ENCODE peak calls at places on chromosomes 13 and 19, in four cellular contexts. Q is breast epithelium, G is H9, V is cardiac muscle cell. S is an unnamed sample. For H3K4me1, the result is how much of the 10 kb centered on the place peaks cover.

GRCh38 chr13:106096661-106097092 is 438.8 kb downstream of the EFNB2 start:
- DNase-seq in G (no peak), V (no peak), Q (no peak), S (no peak)

GRCh38 chr19:48965806-48966540 is 864 bp downstream of the FTL start:
- DNase-seq in G (peak), Q (peak), V (peak), S (peak)

GRCh38 chr19:6963937-6964336 is 57.3 kb downstream of the MBD3L2B start:
- DNase-seq in G (no peak), Q (no peak), V (no peak), S (no peak)

GRCh38 chr19:13149628-13150186 is 468 bp downstream of the STX10 start:
- DNase-seq in G (peak), Q (no peak), V (peak), S (peak)

GRCh38 chr19:10747674-10748073 is 29.8 kb downstream of the DNM2 start:
- DNase-seq in G (no peak), Q (no peak), V (no peak), S (no peak)

GRCh38 chr19:54682306-54682705 is 19.5 kb downstream of the LILRB4 start:
- DNase-seq in Q (no peak), G (no peak), V (no peak), S (no peak)

GRCh38 chr13:97912139-97912535 is 41.3 kb upstream of the IPO5 start:
- DNase-seq in Q (no peak), G (no peak), V (no peak), S (no peak)

GRCh38 chr19:47699360-47699917 is 13.8 kb upstream of the EHD2 start:
- DNase-seq in G (peak), V (peak), Q (peak), S (peak)

GRCh38 chr13:42696191-42696590 is 85.2 kb upstream of the FAM216B start:
- DNase-seq in G (no peak), V (no peak), Q (no peak), S (no peak)

GRCh38 chr19:30882411-30883005 is 466.7 kb downstream of the TSHZ3 start:
- DNase-seq in V (no peak), G (peak), Q (no peak), S (no peak)

GRCh38 chr19:45670670-45671453 is 2.8 kb downstream of the GIPR start:
- DNase-seq in V (peak), Q (peak), G (peak), S (peak)

GRCh38 chr13:35876601-35877000 is 254.6 kb downstream of the DCLK1 start:
- DNase-seq in Q (no peak), V (no peak), G (no peak), S (no peak)

GRCh38 chr19:13181747-13182388 is 31.7 kb downstream of the IER2 start:
- DNase-seq in V (peak), Q (peak), G (no peak), S (peak)

GRCh38 chr13:30809787-30810186 is 74.4 kb downstream of the ALOX5AP start:
- DNase-seq in Q (no peak), G (no peak), V (no peak), S (no peak)

GRCh38 chr13:84096221-84096620 is 213.9 kb upstream of the SLITRK1 start:
- DNase-seq in V (no peak), Q (no peak), G (no peak), S (no peak)

GRCh38 chr13:38905081-38905480 is 85.5 kb downstream of the STOML3 start:
- DNase-seq in V (no peak), G (no peak), Q (no peak), S (no peak)

GRCh38 chr13:71149498-71150363 is 717.3 kb downstream of the DACH1 start:
- DNase-seq in G (no peak), V (no peak), Q (no peak), S (no peak)

DNA sequence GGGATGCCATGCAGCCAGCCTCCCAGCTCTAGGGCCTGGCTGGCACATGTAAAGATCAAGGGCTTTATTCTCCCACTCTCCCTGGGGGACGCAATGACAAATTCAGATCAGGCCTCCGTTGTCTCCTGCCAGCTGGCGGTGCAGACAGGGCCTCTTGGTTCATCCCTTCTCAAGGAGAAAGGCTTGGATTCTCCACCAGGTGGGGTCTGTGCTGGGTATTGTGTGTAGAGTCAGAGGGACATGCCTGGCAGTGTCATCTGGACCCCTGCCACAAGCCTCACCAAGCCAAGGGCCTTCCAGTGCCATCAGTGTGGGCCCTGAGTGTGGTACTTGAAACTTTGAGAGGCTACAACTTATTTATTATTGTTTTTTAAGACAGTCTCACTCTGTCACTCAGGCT is 8.4 kb upstream of the PTPRS start:
- DNase-seq in G (no peak), Q (no peak), V (no peak), S (no peak)
- TF ChIP-seq CTCF in G (peak), Q (no peak), V (peak), S (no peak)

GRCh38 chr19:50513746-50514345 is at the start of gene ASPDH:
- DNase-seq in G (no peak), Q (no peak), V (no peak), S (peak)

GRCh38 chr19:50512999-50513745 is 541 bp downstream of the ASPDH start:
- DNase-seq in G (no peak), V (no peak), Q (no peak), S (peak)

GRCh38 chr19:50511069-50511822 is at the start of gene JOSD2:
- DNase-seq in V (peak), G (peak), Q (peak), S (peak)

GRCh38 chr19:50510700-50511068 is 307 bp downstream of the JOSD2 start:
- DNase-seq in Q (no peak), V (no peak), G (no peak), S (no peak)

GRCh38 chr19:50512112-50512998 is 1.4 kb downstream of the ASPDH start:
- DNase-seq in Q (no peak), V (no peak), G (no peak), S (peak)
- H3K4me1 ChIP-seq in Q (under half), V (under half), G (under half), S (under half)

GRCh38 chr19:3466630-3467029 is 13.7 kb downstream of the SMIM24 start:
- DNase-seq in Q (no peak), V (no peak), G (no peak), S (no peak)

GRCh38 chr19:3467437-3468198 is 12.7 kb downstream of the SMIM24 start:
- DNase-seq in V (no peak), G (no peak), Q (no peak), S (no peak)

GRCh38 chr19:3470500-3471128 is 9.7 kb downstream of the SMIM24 start:
- DNase-seq in G (no peak), V (no peak), Q (no peak), S (no peak)

GRCh38 chr19:3469638-3470499 is 10.5 kb downstream of the SMIM24 start:
- DNase-seq in V (no peak), Q (no peak), G (no peak), S (no peak)

DNA sequence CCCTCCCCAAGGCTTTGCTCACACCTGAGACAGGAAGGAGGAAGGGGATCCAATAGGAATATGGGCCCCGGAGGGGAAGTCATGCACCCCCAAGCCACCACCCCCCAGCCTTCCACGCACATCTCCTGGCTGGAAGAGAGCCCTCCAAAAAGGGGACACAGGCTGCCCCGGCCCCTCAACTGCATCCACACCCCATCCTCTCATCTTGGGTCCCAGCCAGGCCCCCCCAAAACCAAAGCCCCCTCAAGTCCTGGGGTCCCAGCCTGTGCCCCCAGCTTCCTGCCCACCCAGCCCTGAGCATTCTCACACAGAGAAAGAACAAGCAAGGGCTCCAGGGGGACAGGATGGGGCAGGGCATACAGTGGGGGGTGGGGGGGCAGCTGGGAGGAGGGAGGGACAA is 12.1 kb downstream of the SMIM24 start:
- DNase-seq in Q (no peak), V (no peak), G (no peak), S (no peak)
- H3K27ac ChIP-seq in Q (no peak), V (no peak), G (no peak), S (no peak)

GRCh38 chr19:38721977-38722773 is 22.1 kb downstream of the CAPN12 start:
- DNase-seq in Q (no peak), G (no peak), V (peak), S (no peak)
- TF ChIP-seq CTCF in Q (no peak), G (no peak), V (no peak), S (no peak)

GRCh38 chr19:18840288-18841260 is 8.8 kb downstream of the UPF1 start:
- DNase-seq in G (no peak), V (no peak), Q (no peak), S (no peak)
- H3K4me1 ChIP-seq in G (under half), V (under half), Q (under half), S (half or more)

GRCh38 chr13:59532405-59532804 is 631.3 kb downstream of the DIAPH3 start:
- DNase-seq in G (no peak), Q (no peak), V (no peak), S (no peak)
- H3K27ac ChIP-seq in G (no peak), Q (no peak), V (peak), S (no peak)

GRCh38 chr13:109074853-109075252 is 445.4 kb downstream of the MYO16 start:
- DNase-seq in Q (no peak), G (no peak), V (no peak), S (no peak)
- TF ChIP-seq CTCF in Q (no peak), G (no peak), V (no peak), S (no peak)

GRCh38 chr13:21031594-21031993 is 29.8 kb downstream of the LATS2 start:
- DNase-seq in Q (no peak), V (no peak), G (no peak), S (no peak)
- H3K4me1 ChIP-seq in Q (under half), V (under half), G (under half), S (under half)

GRCh38 chr13:107466326-107466725 is 749.0 kb downstream of the LIG4 start:
- DNase-seq in Q (no peak), G (peak), V (no peak), S (no peak)

GRCh38 chr13:107459430-107459829 is 755.9 kb downstream of the LIG4 start:
- DNase-seq in G (no peak), V (no peak), Q (no peak), S (no peak)

GRCh38 chr13:107458269-107458668 is 757.1 kb downstream of the LIG4 start:
- DNase-seq in V (no peak), Q (no peak), G (no peak), S (no peak)

GRCh38 chr13:107461751-107462150 is 753.6 kb downstream of the LIG4 start:
- DNase-seq in G (no peak), V (no peak), Q (no peak), S (no peak)

GRCh38 chr13:107462501-107462900 is 752.8 kb downstream of the LIG4 start:
- DNase-seq in G (no peak), Q (no peak), V (no peak), S (no peak)
- H3K27ac ChIP-seq in G (no peak), Q (no peak), V (no peak), S (no peak)